ENCODE peak calls at places on chromosomes 7 and 10, in four cellular contexts. One of them, this sample, is unnamed.

GRCh38 chr7:10121641-10122040 is 852.0 kb upstream of the PHF14 start:
- DNase-seq in naive thymus-derived CD4-positive, alpha-beta T cell: no peak
- DNase-seq in stimulated activated CD4-positive, alpha-beta T cell treated with anti-CD3 and anti-CD28 coated beads, Interleukin-4, amount 100 ng/mL, for 4 hours: no peak
- DNase-seq in heart right ventricle: peak
- DNase-seq in this sample: no peak

GRCh38 chr7:124489925-124490324 is 275.7 kb downstream of the GPR37 start:
- DNase-seq in naive thymus-derived CD4-positive, alpha-beta T cell: no peak
- DNase-seq in stimulated activated CD4-positive, alpha-beta T cell treated with anti-CD3 and anti-CD28 coated beads, Interleukin-4, amount 100 ng/mL, for 4 hours: no peak
- DNase-seq in heart right ventricle: no peak
- DNase-seq in this sample: no peak

GRCh38 chr10:112959207-112959838 is 9.3 kb downstream of the TCF7L2 start:
- DNase-seq in naive thymus-derived CD4-positive, alpha-beta T cell: no peak
- DNase-seq in stimulated activated CD4-positive, alpha-beta T cell treated with anti-CD3 and anti-CD28 coated beads, Interleukin-4, amount 100 ng/mL, for 4 hours: no peak
- DNase-seq in heart right ventricle: no peak
- DNase-seq in this sample: no peak

GRCh38 chr7:95578299-95578855 is 17.9 kb downstream of the PDK4 start:
- DNase-seq in naive thymus-derived CD4-positive, alpha-beta T cell: no peak
- DNase-seq in stimulated activated CD4-positive, alpha-beta T cell treated with anti-CD3 and anti-CD28 coated beads, Interleukin-4, amount 100 ng/mL, for 4 hours: no peak
- DNase-seq in heart right ventricle: no peak
- DNase-seq in this sample: no peak

GRCh38 chr10:70905071-70906021 is 17.0 kb upstream of the PCBD1 start:
- DNase-seq in naive thymus-derived CD4-positive, alpha-beta T cell: no peak
- DNase-seq in stimulated activated CD4-positive, alpha-beta T cell treated with anti-CD3 and anti-CD28 coated beads, Interleukin-4, amount 100 ng/mL, for 4 hours: no peak
- DNase-seq in heart right ventricle: no peak
- DNase-seq in this sample: no peak

GRCh38 chr7:21104124-21104500 is 317.4 kb upstream of the SP8 start:
- DNase-seq in naive thymus-derived CD4-positive, alpha-beta T cell: no peak
- DNase-seq in stimulated activated CD4-positive, alpha-beta T cell treated with anti-CD3 and anti-CD28 coated beads, Interleukin-4, amount 100 ng/mL, for 4 hours: no peak
- DNase-seq in heart right ventricle: no peak
- DNase-seq in this sample: no peak

GRCh38 chr7:43647772-43648643 is 65.1 kb downstream of the STK17A start:
- DNase-seq in naive thymus-derived CD4-positive, alpha-beta T cell: peak
- DNase-seq in stimulated activated CD4-positive, alpha-beta T cell treated with anti-CD3 and anti-CD28 coated beads, Interleukin-4, amount 100 ng/mL, for 4 hours: no peak
- DNase-seq in heart right ventricle: peak
- DNase-seq in this sample: peak

GRCh38 chr10:80878330-80878729 is 340.6 kb downstream of the SH2D4B start:
- DNase-seq in naive thymus-derived CD4-positive, alpha-beta T cell: no peak
- DNase-seq in stimulated activated CD4-positive, alpha-beta T cell treated with anti-CD3 and anti-CD28 coated beads, Interleukin-4, amount 100 ng/mL, for 4 hours: no peak
- DNase-seq in heart right ventricle: no peak
- DNase-seq in this sample: no peak

GRCh38 chr10:131478398-131478989 is 167.0 kb upstream of the TCERG1L start:
- DNase-seq in naive thymus-derived CD4-positive, alpha-beta T cell: no peak
- DNase-seq in stimulated activated CD4-positive, alpha-beta T cell treated with anti-CD3 and anti-CD28 coated beads, Interleukin-4, amount 100 ng/mL, for 4 hours: no peak
- DNase-seq in heart right ventricle: no peak
- DNase-seq in this sample: no peak

GRCh38 chr7:99407849-99408346 is 499 bp downstream of the PDAP1 start:
- DNase-seq in naive thymus-derived CD4-positive, alpha-beta T cell: peak
- DNase-seq in stimulated activated CD4-positive, alpha-beta T cell treated with anti-CD3 and anti-CD28 coated beads, Interleukin-4, amount 100 ng/mL, for 4 hours: peak
- DNase-seq in heart right ventricle: peak
- DNase-seq in this sample: peak

GRCh38 chr7:117816727-117817126 is 56.5 kb downstream of the CTTNBP2 start:
- DNase-seq in naive thymus-derived CD4-positive, alpha-beta T cell: no peak
- DNase-seq in stimulated activated CD4-positive, alpha-beta T cell treated with anti-CD3 and anti-CD28 coated beads, Interleukin-4, amount 100 ng/mL, for 4 hours: no peak
- DNase-seq in heart right ventricle: no peak
- DNase-seq in this sample: no peak

GRCh38 chr10:102559764-102560163 is 56.0 kb downstream of the SUFU start:
- DNase-seq in naive thymus-derived CD4-positive, alpha-beta T cell: no peak
- DNase-seq in stimulated activated CD4-positive, alpha-beta T cell treated with anti-CD3 and anti-CD28 coated beads, Interleukin-4, amount 100 ng/mL, for 4 hours: no peak
- DNase-seq in heart right ventricle: no peak
- DNase-seq in this sample: no peak

GRCh38 chr7:28954936-28955335 is 3.2 kb downstream of the TRIL start:
- DNase-seq in naive thymus-derived CD4-positive, alpha-beta T cell: no peak
- DNase-seq in stimulated activated CD4-positive, alpha-beta T cell treated with anti-CD3 and anti-CD28 coated beads, Interleukin-4, amount 100 ng/mL, for 4 hours: no peak
- DNase-seq in heart right ventricle: no peak
- DNase-seq in this sample: no peak

GRCh38 chr10:86400705-86401587 is 34.4 kb upstream of the GRID1 start:
- DNase-seq in naive thymus-derived CD4-positive, alpha-beta T cell: peak
- DNase-seq in stimulated activated CD4-positive, alpha-beta T cell treated with anti-CD3 and anti-CD28 coated beads, Interleukin-4, amount 100 ng/mL, for 4 hours: peak
- DNase-seq in heart right ventricle: no peak
- DNase-seq in this sample: peak

GRCh38 chr7:50751136-50751535 is 31.6 kb downstream of the GRB10 start:
- DNase-seq in naive thymus-derived CD4-positive, alpha-beta T cell: no peak
- DNase-seq in stimulated activated CD4-positive, alpha-beta T cell treated with anti-CD3 and anti-CD28 coated beads, Interleukin-4, amount 100 ng/mL, for 4 hours: no peak
- DNase-seq in heart right ventricle: no peak
- DNase-seq in this sample: no peak

GRCh38 chr7:158028290-158028941 is 559.2 kb downstream of the PTPRN2 start:
- DNase-seq in naive thymus-derived CD4-positive, alpha-beta T cell: no peak
- DNase-seq in stimulated activated CD4-positive, alpha-beta T cell treated with anti-CD3 and anti-CD28 coated beads, Interleukin-4, amount 100 ng/mL, for 4 hours: no peak
- DNase-seq in heart right ventricle: no peak
- DNase-seq in this sample: no peak

GRCh38 chr10:72630144-72630543 is 4.3 kb upstream of the MICU1 start:
- DNase-seq in naive thymus-derived CD4-positive, alpha-beta T cell: no peak
- DNase-seq in stimulated activated CD4-positive, alpha-beta T cell treated with anti-CD3 and anti-CD28 coated beads, Interleukin-4, amount 100 ng/mL, for 4 hours: no peak
- DNase-seq in heart right ventricle: no peak
- DNase-seq in this sample: no peak